ENCODE peak calls at places on chromosomes 12 and 14, in four cellular contexts. G, N, E and B are unnamed samples.
A peak's percentile ranks its signal among the peaks of the same experiment; 100 is the strongest.

GRCh38 chr14:29339491-29339890 is 572.9 kb downstream of the FOXG1 start:
- DNase-seq in G (no peak), N (no peak), E (no peak), B (no peak)

GRCh38 chr12:9730591-9730990 is 2.3 kb downstream of the CLECL1 start:
- DNase-seq in G (no peak), N (no peak), E (no peak), B (no peak)

GRCh38 chr14:20811994-20812393 is 9.3 kb upstream of the RNASE1 start:
- DNase-seq in G (no peak), N (no peak), E (peak; percentile 20), B (no peak)

GRCh38 chr12:128586630-128587029 is 237.1 kb downstream of the SLC15A4 start:
- DNase-seq in G (no peak), N (no peak), E (no peak), B (no peak)

GRCh38 chr14:104473244-104473565 is 106.4 kb upstream of the C14orf180 start:
- DNase-seq in G (no peak), N (no peak), E (no peak), B (no peak)

GRCh38 chr12:1273051-1273450 is 282.0 kb downstream of the ERC1 start:
- DNase-seq in G (no peak), N (no peak), E (no peak), B (no peak)

GRCh38 chr12:114186241-114187002 is 219.5 kb downstream of the TBX5 start:
- DNase-seq in G (no peak), N (no peak), E (no peak), B (peak; percentile 57)

GRCh38 chr12:47079894-47080724 is at the start of gene AMIGO2:
- DNase-seq in G (peak; percentile 42), N (peak; percentile 61), E (peak; percentile 51), B (no peak)

GRCh38 chr14:60968099-60968498 is 12.8 kb downstream of the TRMT5 start:
- DNase-seq in G (no peak), N (no peak), E (no peak), B (no peak)
- H3K27ac ChIP-seq in G (no peak overlapping the region), N (no peak overlapping the region), E (no peak overlapping the region), B (no peak overlapping the region)

GRCh38 chr12:52615208-52615868 is 3.0 kb downstream of the KRT73 start:
- DNase-seq in G (no peak), N (no peak), E (no peak), B (no peak)

GRCh38 chr12:52612431-52613290 is 5.7 kb downstream of the KRT73 start:
- DNase-seq in G (no peak), N (no peak), E (no peak), B (no peak)

GRCh38 chr12:52613363-52614030 is 4.9 kb downstream of the KRT73 start:
- DNase-seq in G (no peak), N (no peak), E (no peak), B (no peak)

GRCh38 chr12:52615912-52616311 is 2.4 kb downstream of the KRT73 start:
- DNase-seq in G (no peak), N (no peak), E (no peak), B (no peak)

GRCh38 chr12:52614381-52615207 is 3.8 kb downstream of the KRT73 start:
- DNase-seq in G (no peak), N (no peak), E (no peak), B (no peak)
- H3K27me3 ChIP-seq in G (no peaks in the 10 kb centered on the region), N (peaks cover 6% of the 10 kb centered on the region), E (peaks cover 73% of the 10 kb centered on the region), B (no peaks in the 10 kb centered on the region)

GRCh38 chr12:95116773-95117172 is 43.4 kb upstream of the NR2C1 start:
- DNase-seq in G (no peak), N (no peak), E (no peak), B (no peak)
- H3K27ac ChIP-seq in G (no peak overlapping the region), N (no peak overlapping the region), E (no peak overlapping the region), B (no peak overlapping the region)

DNA sequence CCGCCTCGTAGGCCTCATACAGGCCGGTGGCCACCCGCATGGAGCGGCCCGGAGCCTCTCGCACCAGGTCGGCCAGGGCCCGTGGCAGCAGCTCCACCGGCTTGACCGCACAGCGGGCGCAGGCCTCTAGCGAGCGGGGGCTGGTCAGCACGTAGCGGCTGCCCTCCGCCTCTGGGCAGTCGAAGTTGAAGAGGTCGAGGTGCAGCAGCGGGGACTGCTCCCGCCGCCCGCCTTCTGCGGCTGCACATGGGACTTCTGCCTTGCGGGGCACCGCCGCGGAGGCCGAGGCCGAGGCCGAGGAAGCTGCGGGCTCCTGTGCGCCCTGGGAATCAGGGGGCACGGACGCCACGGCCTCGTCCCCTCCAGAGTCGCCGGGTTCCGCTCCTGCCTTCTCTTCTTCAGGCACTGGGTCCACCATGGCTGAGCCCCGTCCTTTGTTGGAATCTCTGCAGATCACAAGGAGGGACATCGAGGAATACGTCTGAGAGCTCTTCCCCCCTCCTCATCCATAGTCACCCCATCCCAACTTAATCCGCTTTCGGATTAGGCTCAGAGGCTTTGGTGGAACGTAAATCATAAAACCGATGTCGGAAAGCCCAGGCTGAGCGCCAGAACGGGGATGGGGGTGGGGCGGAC is 1.3 kb downstream of the CCDC177 start:
- DNase-seq in G (no peak), N (no peak), E (no peak), B (no peak)
- H3K27me3 ChIP-seq in G (peaks cover 38% of the 10 kb centered on the region), N (peaks cover 49% of the 10 kb centered on the region), E (peaks cover 100% of the 10 kb centered on the region), B (peaks cover 35% of the 10 kb centered on the region)

DNA sequence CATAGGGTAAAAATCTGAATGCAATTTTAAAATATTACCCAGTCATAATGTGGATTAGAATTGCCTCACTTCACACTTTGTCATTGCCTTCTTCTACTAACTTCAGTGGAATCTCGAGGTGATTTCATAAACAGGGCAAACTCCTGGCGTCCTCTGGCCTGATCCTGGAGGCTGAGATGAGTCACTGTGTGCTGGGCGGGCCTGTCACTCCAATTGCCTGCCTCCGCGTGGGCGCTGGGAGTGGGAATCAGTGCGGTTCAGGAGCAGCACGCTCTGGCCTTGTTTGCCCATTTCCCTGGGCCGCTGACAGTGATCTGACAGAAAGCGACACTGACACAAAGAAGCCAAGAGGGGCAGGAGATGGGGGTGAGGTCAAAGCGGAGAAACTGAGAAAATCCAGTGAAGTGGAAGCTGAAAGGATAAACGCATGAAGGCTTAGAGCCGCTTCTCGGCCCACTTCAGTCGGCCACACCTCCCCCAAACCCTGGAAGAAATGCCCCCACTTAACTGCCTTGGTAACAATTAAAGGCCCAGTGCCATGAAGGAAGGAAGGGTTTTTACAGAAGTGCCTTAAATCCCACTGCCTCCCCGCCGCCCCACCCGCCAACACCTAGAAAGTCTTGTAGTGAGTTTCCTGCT is 29.8 kb downstream of the LGR5 start:
- DNase-seq in G (no peak), N (peak; percentile 48), E (no peak), B (no peak)
- H3K27ac ChIP-seq in G (no peak overlapping the region), N (no peak overlapping the region), E (no peak overlapping the region), B (no peak overlapping the region)

GRCh38 chr12:132273992-132274334 is 55.4 kb downstream of the GALNT9 start:
- DNase-seq in G (no peak), N (no peak), E (no peak), B (no peak)

GRCh38 chr12:132272706-132273105 is 56.7 kb downstream of the GALNT9 start:
- DNase-seq in G (no peak), N (no peak), E (no peak), B (no peak)

GRCh38 chr12:132270516-132270915 is 58.9 kb downstream of the GALNT9 start:
- DNase-seq in G (no peak), N (no peak), E (no peak), B (no peak)

GRCh38 chr12:132270969-132271754 is 58.2 kb downstream of the GALNT9 start:
- DNase-seq in G (no peak), N (no peak), E (no peak), B (no peak)

GRCh38 chr12:132271755-132272092 is 57.7 kb downstream of the GALNT9 start:
- DNase-seq in G (no peak), N (no peak), E (no peak), B (no peak)
- H3K27me3 ChIP-seq in G (no peaks in the 10 kb centered on the region), N (peaks cover 25% of the 10 kb centered on the region), E (peaks cover 94% of the 10 kb centered on the region), B (no peaks in the 10 kb centered on the region)

GRCh38 chr12:131027876-131028586 is 74.3 kb downstream of the ADGRD1 start:
- DNase-seq in G (no peak), N (no peak), E (no peak), B (no peak)
- H3K27ac ChIP-seq in G (no peak overlapping the region), N (no peak overlapping the region), E (peak overlapping the region; percentile 27), B (no peak overlapping the region)